ENCODE peak calls at places on chromosomes 7 and 10, in four cellular contexts. W, K, B and G are unnamed samples.

GRCh38 chr10:69004821-69005220 is 16.2 kb downstream of the KIFBP start:
- DNase-seq in K (peak; percentile 79), W (no peak), B (peak; percentile 56), G (no peak)

GRCh38 chr10:82813856-82814255 is 938.9 kb downstream of the NRG3 start:
- DNase-seq in K (no peak), W (no peak), B (peak; percentile 76), G (no peak)

GRCh38 chr7:114628362-114628761 is 213.7 kb downstream of the FOXP2 start:
- DNase-seq in B (no peak), W (no peak), K (no peak), G (no peak)

GRCh38 chr10:24731942-24732341 is 8.3 kb upstream of the ARHGAP21 start:
- DNase-seq in K (no peak), W (no peak), B (no peak), G (no peak)

GRCh38 chr7:106035568-106035967 is 72.5 kb downstream of the CDHR3 start:
- DNase-seq in K (no peak), B (no peak), W (no peak), G (no peak)

GRCh38 chr7:45657890-45658715 is 83.9 kb downstream of the ADCY1 start:
- DNase-seq in K (no peak), B (no peak), W (no peak), G (no peak)

GRCh38 chr7:142420554-142421362 is 162.9 kb upstream of the PRSS58 start:
- DNase-seq in B (peak; percentile 69), K (peak; percentile 30), W (no peak), G (no peak)

GRCh38 chr10:48199580-48200377 is 74.7 kb downstream of the FRMPD2 start:
- DNase-seq in W (no peak), B (peak; percentile 90), K (peak; percentile 92), G (no peak)

GRCh38 chr10:118565301-118566075 is 30.0 kb downstream of the PRLHR start:
- DNase-seq in W (no peak), K (no peak), B (no peak), G (no peak)

GRCh38 chr10:25869067-25869591 is 64.9 kb upstream of the MYO3A start:
- DNase-seq in B (no peak), K (no peak), W (no peak), G (no peak)

GRCh38 chr10:49264177-49264677 is 34.7 kb upstream of the C10orf71 start:
- DNase-seq in B (no peak), K (no peak), W (no peak), G (no peak)

GRCh38 chr10:78544447-78545085 is 510.9 kb downstream of the RPS24 start:
- DNase-seq in B (no peak), W (no peak), K (peak; percentile 49), G (no peak)

GRCh38 chr7:16753102-16753931 is at the start of gene TSPAN13:
- DNase-seq in K (peak; percentile 71), W (peak; percentile 83), B (peak; percentile 76), G (peak; percentile 83)

GRCh38 chr7:30894866-30895408 is 16.7 kb upstream of the AQP1 start:
- DNase-seq in B (peak; percentile 39), K (peak; percentile 25), W (no peak), G (no peak)

GRCh38 chr7:92357260-92357659 is 90.0 kb upstream of the GATAD1 start:
- DNase-seq in W (no peak), K (no peak), B (no peak), G (no peak)

GRCh38 chr7:38932509-38933168 is 23.6 kb upstream of the VPS41 start:
- DNase-seq in K (peak; percentile 66), B (peak; percentile 55), W (peak; percentile 86), G (peak; percentile 32)

GRCh38 chr10:7000063-7000462 is 410.8 kb downstream of the SFMBT2 start:
- DNase-seq in B (no peak), K (no peak), W (no peak), G (no peak)

GRCh38 chr10:7340179-7340874 is 70.5 kb downstream of the SFMBT2 start:
- DNase-seq in B (peak; percentile 44), W (no peak), K (no peak), G (no peak)

GRCh38 chr10:43110318-43111071 is 27.8 kb upstream of the CSGALNACT2 start:
- DNase-seq in W (no peak), B (peak; percentile 82), K (peak; percentile 86), G (no peak)

GRCh38 chr10:2920638-2921037 is 146.7 kb upstream of the PFKP start:
- DNase-seq in K (no peak), W (no peak), B (no peak), G (no peak)

GRCh38 chr10:12547301-12547771 is 198.0 kb downstream of the CAMK1D start:
- DNase-seq in K (no peak), B (no peak), W (no peak), G (peak; percentile 4)

GRCh38 chr7:76281006-76281705 is 21.3 kb upstream of the HSPB1 start:
- DNase-seq in K (no peak), W (no peak), B (no peak), G (no peak)

GRCh38 chr7:28405662-28406061 is 6.7 kb upstream of the CREB5 start:
- DNase-seq in K (peak; percentile 97), B (peak; percentile 90), W (no peak), G (no peak)

GRCh38 chr7:37440738-37441404 is 7.8 kb downstream of the ELMO1 start:
- DNase-seq in W (no peak), B (no peak), K (no peak), G (no peak)

GRCh38 chr7:155336812-155337602 is 39.3 kb downstream of the INSIG1 start:
- DNase-seq in K (no peak), W (no peak), B (no peak), G (no peak)

GRCh38 chr10:97949462-97949861 is 81.0 kb downstream of the CRTAC1 start:
- DNase-seq in W (no peak), K (no peak), B (no peak), G (no peak)

GRCh38 chr10:122663516-122664130 is 36.0 kb downstream of the C10orf120 start:
- DNase-seq in B (no peak), W (no peak), K (no peak), G (no peak)

GRCh38 chr10:92290076-92290836 is 622 bp downstream of the CPEB3 start:
- DNase-seq in W (no peak), K (peak; percentile 54), B (peak; percentile 65), G (no peak)

GRCh38 chr10:58700576-58700975 is 187.9 kb downstream of the BICC1 start:
- DNase-seq in B (peak; percentile 62), W (no peak), K (no peak), G (no peak)

GRCh38 chr10:121454776-121455175 is 143.5 kb downstream of the FGFR2 start:
- DNase-seq in W (no peak), B (no peak), K (no peak), G (no peak)

GRCh38 chr10:110724116-110724701 is 80.1 kb downstream of the RBM20 start:
- DNase-seq in K (no peak), W (no peak), B (no peak), G (no peak)

GRCh38 chr7:86867163-86867762 is 192.2 kb downstream of the ELAPOR2 start:
- DNase-seq in K (no peak), B (no peak), W (no peak), G (no peak)

GRCh38 chr10:95987685-95988426 is 55.5 kb upstream of the CCNJ start:
- DNase-seq in K (no peak), B (no peak), W (no peak), G (no peak)

GRCh38 chr7:26306770-26307169 is 15.1 kb downstream of the SNX10 start:
- DNase-seq in B (no peak), W (no peak), K (no peak), G (no peak)

GRCh38 chr7:47183896-47184629 is 397.8 kb downstream of the TNS3 start:
- DNase-seq in B (no peak), W (no peak), K (no peak), G (no peak)

GRCh38 chr7:129729511-129729910 is 118.0 kb downstream of the NRF1 start:
- DNase-seq in B (no peak), K (no peak), W (no peak), G (no peak)

GRCh38 chr7:127886248-127886647 is 145.0 kb downstream of the LRRC4 start:
- DNase-seq in W (no peak), B (peak; percentile 22), K (peak; percentile 60), G (no peak)

GRCh38 chr10:27663611-27664010 is 82.0 kb downstream of the MKX start:
- DNase-seq in B (peak; percentile 69), K (no peak), W (no peak), G (no peak)

GRCh38 chr7:111082351-111082750 is 8.6 kb upstream of the LRRN3 start:
- DNase-seq in W (no peak), K (no peak), B (peak; percentile 44), G (no peak)

GRCh38 chr7:131830681-131831080 is 274.3 kb upstream of the PODXL start:
- DNase-seq in W (no peak), B (no peak), K (no peak), G (no peak)